ENCODE peak calls at places on chromosomes 11 and 22, in nine cellular contexts. J is GM20000; I is NCI-H2029 treated with DMSO at 0.1 percent for 48 hours; U is kidney; X is fibroblast of pulmonary artery; L is EH; M is AG04450; P is stimulated activated CD4-positive, alpha-beta T cell treated with anti-CD3 and anti-CD28 coated beads, Interleukin-1b, Interleukin-23, amount 100 ng/mL, for 4 hours; C is amygdala. E is an unnamed sample.

GRCh38 chr11:45444796-45445195 is 158.7 kb upstream of the SYT13 start:
- DNase-seq in J (no peak), I (no peak), U (no peak), X (no peak), L (no peak), M (no peak), P (no peak), C (no peak), E (no peak)

GRCh38 chr11:62555464-62556092 is 9.0 kb upstream of the AHNAK start:
- DNase-seq in J (peak), I (no peak), U (peak), X (no peak), L (peak), M (no peak), P (no peak), C (no peak), E (no peak)

GRCh38 chr11:2315395-2316168 is 13.8 kb downstream of the TSPAN32 start:
- DNase-seq in J (no peak), I (no peak), U (no peak), X (no peak), L (no peak), M (no peak), P (no peak), C (no peak), E (no peak)

GRCh38 chr22:41722496-41722895 is 23.2 kb downstream of the MEI1 start:
- DNase-seq in J (no peak), I (no peak), U (no peak), X (no peak), L (peak), M (no peak), P (no peak), C (no peak), E (no peak)

GRCh38 chr11:128550967-128551522 is 36.3 kb downstream of the ETS1 start:
- DNase-seq in J (no peak), I (no peak), U (no peak), X (no peak), L (no peak), M (no peak), P (no peak), C (no peak), E (no peak)

GRCh38 chr11:61974766-61975631 is 7.6 kb upstream of the FTH1 start:
- DNase-seq in J (no peak), I (peak), U (no peak), X (peak), L (no peak), M (no peak), P (no peak), C (no peak), E (no peak)

GRCh38 chr11:69380451-69380901 is 86.5 kb downstream of the MYEOV start:
- DNase-seq in J (no peak), I (no peak), U (no peak), X (no peak), L (no peak), M (no peak), P (no peak), C (no peak), E (no peak)

GRCh38 chr11:91163619-91164451 is 941.0 kb upstream of the CHORDC1 start:
- DNase-seq in J (no peak), I (no peak), U (no peak), X (peak), L (peak), M (no peak), P (no peak), C (no peak), E (no peak)

GRCh38 chr22:31628969-31629723 is 32.9 kb downstream of the PISD start:
- DNase-seq in J (no peak), I (no peak), U (no peak), X (no peak), L (no peak), M (no peak), P (peak), C (no peak), E (peak)

GRCh38 chr11:69454018-69454417 is 27.4 kb upstream of the LINC01488 start:
- DNase-seq in J (no peak), I (no peak), U (peak), X (no peak), L (no peak), M (no peak), P (no peak), C (no peak), E (no peak)

GRCh38 chr11:8586184-8586583 is 7.8 kb downstream of the STK33 start:
- DNase-seq in J (no peak), I (no peak), U (no peak), X (no peak), L (no peak), M (no peak), P (no peak), C (no peak), E (no peak)

GRCh38 chr22:27116295-27116694 is 458.9 kb downstream of the MIAT start:
- DNase-seq in J (no peak), I (peak), U (no peak), X (no peak), L (peak), M (no peak), P (no peak), C (no peak), E (no peak)

GRCh38 chr11:88179141-88179540 is 3.9 kb upstream of the RAB38 start:
- DNase-seq in J (peak), I (no peak), U (no peak), X (no peak), L (peak), M (no peak), P (no peak), C (no peak), E (no peak)

GRCh38 chr11:133443361-133443760 is 88.9 kb downstream of the OPCML start:
- DNase-seq in J (no peak), I (no peak), U (no peak), X (no peak), L (no peak), M (no peak), P (no peak), C (no peak), E (no peak)

GRCh38 chr11:124098142-124098541 is 17.1 kb upstream of the VWA5A start:
- DNase-seq in J (no peak), I (no peak), U (no peak), X (no peak), L (no peak), M (no peak), P (no peak), C (no peak), E (no peak)

GRCh38 chr22:29343313-29343805 is 27.9 kb upstream of the RASL10A start:
- DNase-seq in J (no peak), I (peak), U (no peak), X (no peak), L (peak), M (no peak), P (no peak), C (no peak), E (no peak)

GRCh38 chr11:130782361-130783221 is 133.7 kb downstream of the SNX19 start:
- DNase-seq in J (no peak), I (no peak), U (no peak), X (peak), L (peak), M (no peak), P (no peak), C (no peak), E (no peak)

GRCh38 chr11:14448229-14448628 is 51.4 kb downstream of the COPB1 start:
- DNase-seq in J (no peak), I (no peak), U (no peak), X (no peak), L (no peak), M (no peak), P (no peak), C (no peak), E (no peak)

GRCh38 chr11:33984682-33985389 is 66.7 kb upstream of the CAPRIN1 start:
- DNase-seq in J (no peak), I (no peak), U (no peak), X (no peak), L (peak), M (no peak), P (no peak), C (no peak), E (no peak)

GRCh38 chr11:126481303-126481680 is 125.8 kb downstream of the ST3GAL4 start:
- DNase-seq in J (no peak), I (no peak), U (no peak), X (no peak), L (no peak), M (no peak), P (no peak), C (no peak), E (no peak)

GRCh38 chr22:47046411-47047065 is 284.1 kb downstream of the TBC1D22A start:
- DNase-seq in J (no peak), I (no peak), U (peak), X (no peak), L (no peak), M (no peak), P (no peak), C (no peak), E (no peak)

GRCh38 chr11:78940500-78941225 is 366.0 kb upstream of the NARS2 start:
- DNase-seq in J (no peak), I (peak), U (no peak), X (no peak), L (no peak), M (no peak), P (no peak), C (no peak), E (no peak)

GRCh38 chr11:7668911-7669310 is 4.4 kb downstream of the CYB5R2 start:
- DNase-seq in J (no peak), I (no peak), U (no peak), X (peak), L (no peak), M (no peak), P (no peak), C (no peak), E (no peak)

GRCh38 chr11:8202428-8203160 is 33.8 kb upstream of the RIC3 start:
- DNase-seq in J (no peak), I (no peak), U (no peak), X (no peak), L (no peak), M (no peak), P (no peak), C (no peak), E (no peak)

GRCh38 chr22:20783844-20784723 is 10.2 kb downstream of the SERPIND1 start:
- DNase-seq in J (peak), I (peak), U (no peak), X (peak), L (peak), M (peak), P (peak), C (peak), E (peak)

GRCh38 chr11:121416909-121417567 is 35.1 kb upstream of the SORL1 start:
- DNase-seq in J (no peak), I (no peak), U (peak), X (peak), L (peak), M (peak), P (peak), C (peak), E (peak)

GRCh38 chr22:47027766-47028165 is 265.3 kb downstream of the TBC1D22A start:
- DNase-seq in J (no peak), I (no peak), U (no peak), X (no peak), L (no peak), M (no peak), P (no peak), C (no peak), E (no peak)

GRCh38 chr11:115477410-115477809 is 26.8 kb downstream of the CADM1 start:
- DNase-seq in J (no peak), I (peak), U (no peak), X (no peak), L (no peak), M (no peak), P (no peak), C (no peak), E (no peak)

GRCh38 chr11:82176365-82176764 is 557.3 kb downstream of the FAM181B start:
- DNase-seq in J (no peak), I (no peak), U (no peak), X (no peak), L (no peak), M (no peak), P (no peak), C (no peak), E (no peak)

GRCh38 chr11:26741036-26741435 is 19.2 kb upstream of the SLC5A12 start:
- DNase-seq in J (no peak), I (no peak), U (no peak), X (peak), L (peak), M (no peak), P (no peak), C (no peak), E (no peak)

GRCh38 chr11:443542-444199 is 1.9 kb upstream of the ANO9 start:
- DNase-seq in J (no peak), I (no peak), U (peak), X (peak), L (peak), M (no peak), P (no peak), C (no peak), E (no peak)

E was measured in activated CD4-positive, alpha-beta T cell treated with anti-CD3 and anti-CD28 coated beads, Interleukin-2, amount 50 U/mL, for 4 hours.